ENCODE peak calls at places on chromosomes 13 and 19, in nine cellular contexts. L is NCI-H2029; N is brain microvascular endothelial cell; V is AG10803; C is fibroblast of villous mesenchyme; I is effector memory CD8-positive, alpha-beta T cell; K is RWPE1; Q is central memory CD4-positive, alpha-beta T cell; Y is stimulated activated CD8-positive, alpha-beta memory T cell treated with anti-CD3 and anti-CD28 coated beads, Interleukin-7, amount 100 ng/mL, for 1 hour. T is an unnamed sample.

GRCh38 chr13:94967183-94968039 is 255.1 kb upstream of the SOX21 start:
- DNase-seq in L (no peak), N (no peak), V (no peak), C (no peak), I (no peak), K (no peak), Q (no peak), Y (no peak), T (no peak)

GRCh38 chr13:60412909-60413616 is 16.0 kb downstream of the TDRD3 start:
- DNase-seq in L (no peak), N (no peak), V (no peak), C (no peak), I (no peak), K (no peak), Q (no peak), Y (no peak), T (no peak)

GRCh38 chr19:55487884-55488687 is at the start of gene SSC5D:
- DNase-seq in L (no peak), N (no peak), V (peak; percentile 51), C (no peak), I (no peak), K (no peak), Q (no peak), Y (no peak), T (peak; percentile 69)

GRCh38 chr19:12623361-12624031 is 12.8 kb downstream of the ZNF791 start:
- DNase-seq in L (no peak), N (no peak), V (no peak), C (no peak), I (no peak), K (no peak), Q (no peak), Y (no peak), T (no peak)

GRCh38 chr13:59094149-59094548 is 1069.6 kb downstream of the DIAPH3 start:
- DNase-seq in L (no peak), N (no peak), V (no peak), C (no peak), I (no peak), K (peak; percentile 18), Q (no peak), Y (no peak), T (no peak)

GRCh38 chr19:47485210-47485609 is 1.2 kb upstream of the KPTN start:
- DNase-seq in L (no peak), N (no peak), V (no peak), C (no peak), I (no peak), K (no peak), Q (no peak), Y (no peak), T (no peak)

GRCh38 chr13:21069561-21070004 is 8.2 kb upstream of the LATS2 start:
- DNase-seq in L (no peak), N (peak; percentile 85), V (peak; percentile 98), C (peak; percentile 99), I (no peak), K (peak; percentile 73), Q (no peak), Y (no peak), T (peak; percentile 78)

GRCh38 chr19:48537541-48537940 is 14.4 kb upstream of the SULT2B1 start:
- DNase-seq in L (no peak), N (no peak), V (no peak), C (peak; percentile 72), I (no peak), K (no peak), Q (no peak), Y (no peak), T (no peak)

GRCh38 chr13:27147530-27148170 is 24.0 kb downstream of the USP12 start:
- DNase-seq in L (no peak), N (no peak), V (no peak), C (no peak), I (no peak), K (no peak), Q (no peak), Y (no peak), T (no peak)

GRCh38 chr19:19849056-19849455 is 16.6 kb upstream of the ZNF253 start:
- DNase-seq in L (no peak), N (no peak), V (no peak), C (no peak), I (no peak), K (no peak), Q (no peak), Y (no peak), T (no peak)

GRCh38 chr19:13093407-13094284 is 9.0 kb downstream of the LYL1 start:
- DNase-seq in L (peak; percentile 56), N (peak; percentile 68), V (peak; percentile 83), C (peak; percentile 83), I (peak; percentile 78), K (peak; percentile 77), Q (peak; percentile 73), Y (peak; percentile 64), T (peak; percentile 96)

T was measured in hepatic stellate cell.